ENCODE peak calls at places on chromosomes 13 and 19, in eight cellular contexts. One of them, this sample, is unnamed.

GRCh38 chr19:13198634-13199033 is 48.4 kb downstream of the IER2 start:
- DNase-seq in BE2C: no peak
- DNase-seq in PC-9: no peak
- DNase-seq in upper lobe of left lung: no peak
- DNase-seq in endothelial cell: no peak
- DNase-seq in fibroblast of lung: no peak
- DNase-seq in AG04450: no peak
- DNase-seq in osteocyte: no peak
- DNase-seq in this sample: no peak

GRCh38 chr19:7789447-7789846 is 26.4 kb downstream of the CLEC4M start:
- DNase-seq in AG04450: no peak
- DNase-seq in PC-9: no peak
- DNase-seq in endothelial cell: no peak
- DNase-seq in fibroblast of lung: no peak
- DNase-seq in osteocyte: no peak
- DNase-seq in upper lobe of left lung: no peak
- DNase-seq in BE2C: no peak
- DNase-seq in this sample: no peak

GRCh38 chr13:98997738-98998641 is 20.1 kb upstream of the DOCK9 start:
- DNase-seq in osteocyte: no peak
- DNase-seq in BE2C: no peak
- DNase-seq in fibroblast of lung: peak; percentile 71
- DNase-seq in AG04450: no peak
- DNase-seq in endothelial cell: no peak
- DNase-seq in upper lobe of left lung: no peak
- DNase-seq in PC-9: peak; percentile 81
- DNase-seq in this sample: no peak

GRCh38 chr13:77079902-77080413 is 53.0 kb upstream of the FBXL3 start:
- DNase-seq in AG04450: no peak
- DNase-seq in osteocyte: no peak
- DNase-seq in PC-9: no peak
- DNase-seq in BE2C: no peak
- DNase-seq in endothelial cell: no peak
- DNase-seq in upper lobe of left lung: no peak
- DNase-seq in fibroblast of lung: no peak
- DNase-seq in this sample: no peak

GRCh38 chr19:58317481-58318072 is 9.2 kb upstream of the ZSCAN22 start:
- DNase-seq in fibroblast of lung: peak; percentile 47
- DNase-seq in BE2C: no peak
- DNase-seq in osteocyte: no peak
- DNase-seq in endothelial cell: peak; percentile 31
- DNase-seq in upper lobe of left lung: no peak
- DNase-seq in PC-9: no peak
- DNase-seq in AG04450: no peak
- DNase-seq in this sample: no peak

GRCh38 chr13:108787709-108788394 is 158.4 kb downstream of the MYO16 start:
- DNase-seq in AG04450: no peak
- DNase-seq in upper lobe of left lung: no peak
- DNase-seq in PC-9: no peak
- DNase-seq in endothelial cell: no peak
- DNase-seq in osteocyte: no peak
- DNase-seq in fibroblast of lung: no peak
- DNase-seq in BE2C: peak; percentile 63
- DNase-seq in this sample: no peak

GRCh38 chr13:81639984-81640582 is 1299.2 kb upstream of the SPRY2 start:
- DNase-seq in fibroblast of lung: no peak
- DNase-seq in AG04450: no peak
- DNase-seq in BE2C: peak; percentile 29
- DNase-seq in PC-9: no peak
- DNase-seq in endothelial cell: peak; percentile 8
- DNase-seq in osteocyte: no peak
- DNase-seq in upper lobe of left lung: no peak
- DNase-seq in this sample: no peak

GRCh38 chr19:38144667-38145066 is 79.4 kb downstream of the DPF1 start:
- DNase-seq in endothelial cell: no peak
- DNase-seq in osteocyte: no peak
- DNase-seq in AG04450: no peak
- DNase-seq in upper lobe of left lung: no peak
- DNase-seq in fibroblast of lung: no peak
- DNase-seq in BE2C: no peak
- DNase-seq in PC-9: no peak
- DNase-seq in this sample: no peak

GRCh38 chr19:28074773-28075172 is 1138.2 kb downstream of the UQCRFS1 start:
- DNase-seq in PC-9: no peak
- DNase-seq in AG04450: no peak
- DNase-seq in fibroblast of lung: peak; percentile 14
- DNase-seq in upper lobe of left lung: no peak
- DNase-seq in endothelial cell: no peak
- DNase-seq in BE2C: no peak
- DNase-seq in osteocyte: no peak
- DNase-seq in this sample: no peak

GRCh38 chr19:48190288-48191284 is 20.1 kb downstream of the ZSWIM9 start:
- DNase-seq in PC-9: no peak
- DNase-seq in fibroblast of lung: peak; percentile 96
- DNase-seq in endothelial cell: peak; percentile 42
- DNase-seq in BE2C: peak; percentile 85
- DNase-seq in AG04450: peak; percentile 27
- DNase-seq in osteocyte: no peak
- DNase-seq in upper lobe of left lung: peak; percentile 90
- DNase-seq in this sample: peak; percentile 34

GRCh38 chr13:62643007-62643483 is 1227.4 kb upstream of the PCDH20 start:
- DNase-seq in AG04450: no peak
- DNase-seq in BE2C: no peak
- DNase-seq in fibroblast of lung: peak; percentile 41
- DNase-seq in osteocyte: no peak
- DNase-seq in upper lobe of left lung: no peak
- DNase-seq in PC-9: peak; percentile 64
- DNase-seq in endothelial cell: no peak
- DNase-seq in this sample: no peak

GRCh38 chr19:1251233-1251502 is 2.8 kb downstream of the MIDN start:
- DNase-seq in upper lobe of left lung: no peak
- DNase-seq in AG04450: no peak
- DNase-seq in endothelial cell: peak; percentile 63
- DNase-seq in BE2C: peak; percentile 79
- DNase-seq in PC-9: peak; percentile 46
- DNase-seq in fibroblast of lung: peak; percentile 72
- DNase-seq in osteocyte: no peak
- DNase-seq in this sample: no peak

GRCh38 chr19:807627-808175 is 10.4 kb downstream of the PTBP1 start:
- DNase-seq in AG04450: no peak
- DNase-seq in BE2C: no peak
- DNase-seq in fibroblast of lung: no peak
- DNase-seq in PC-9: no peak
- DNase-seq in osteocyte: no peak
- DNase-seq in upper lobe of left lung: no peak
- DNase-seq in endothelial cell: no peak
- DNase-seq in this sample: no peak

GRCh38 chr13:30908416-30908980 is 2.4 kb downstream of the MEDAG start:
- DNase-seq in PC-9: no peak
- DNase-seq in fibroblast of lung: peak; percentile 82
- DNase-seq in osteocyte: no peak
- DNase-seq in AG04450: no peak
- DNase-seq in endothelial cell: no peak
- DNase-seq in BE2C: peak; percentile 25
- DNase-seq in upper lobe of left lung: no peak
- DNase-seq in this sample: no peak

DNA sequence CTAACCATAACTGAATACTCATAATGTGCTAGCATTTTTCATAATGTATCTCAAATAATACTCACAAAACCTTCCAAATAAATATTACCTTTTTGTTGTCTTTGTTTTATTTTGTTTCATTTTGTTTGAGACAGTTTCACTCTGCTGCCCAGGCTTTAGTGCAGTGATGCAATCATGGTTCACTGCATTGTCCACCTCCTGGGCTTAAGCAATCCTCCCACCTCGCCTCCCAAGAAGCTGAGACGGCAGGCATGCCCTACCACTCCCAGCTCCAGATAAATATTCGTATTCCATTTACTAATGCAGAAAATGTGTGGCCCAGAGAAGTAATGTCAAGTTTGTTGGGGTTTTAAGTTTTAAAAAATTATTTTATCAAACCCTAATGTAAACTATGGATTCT is 739.1 kb downstream of the GPC5 start:
- DNase-seq in fibroblast of lung: peak; percentile 1
- DNase-seq in BE2C: no peak
- DNase-seq in PC-9: no peak
- DNase-seq in upper lobe of left lung: no peak
- DNase-seq in endothelial cell: no peak
- DNase-seq in osteocyte: no peak
- DNase-seq in AG04450: no peak
- DNase-seq in this sample: no peak
- TF ChIP-seq CTCF in fibroblast of lung: no peak
- TF ChIP-seq CTCF in BE2C: no peak
- TF ChIP-seq CTCF in PC-9: no peak
- TF ChIP-seq CTCF in upper lobe of left lung: no peak
- TF ChIP-seq CTCF in endothelial cell: no peak
- TF ChIP-seq CTCF in osteocyte: no peak
- TF ChIP-seq CTCF in AG04450: no peak
- TF ChIP-seq CTCF in this sample: no peak

GRCh38 chr19:55232986-55233385 is 4.4 kb upstream of the TMEM86B start:
- DNase-seq in AG04450: no peak
- DNase-seq in endothelial cell: no peak
- DNase-seq in fibroblast of lung: no peak
- DNase-seq in PC-9: no peak
- DNase-seq in upper lobe of left lung: no peak
- DNase-seq in BE2C: no peak
- DNase-seq in osteocyte: no peak
- DNase-seq in this sample: no peak
- TF ChIP-seq CTCF in AG04450: no peak
- TF ChIP-seq CTCF in endothelial cell: no peak
- TF ChIP-seq CTCF in fibroblast of lung: no peak
- TF ChIP-seq CTCF in PC-9: no peak
- TF ChIP-seq CTCF in upper lobe of left lung: no peak
- TF ChIP-seq CTCF in BE2C: no peak
- TF ChIP-seq CTCF in osteocyte: no peak
- TF ChIP-seq CTCF in this sample: no peak

GRCh38 chr13:25037057-25037813 is 58.7 kb upstream of the PABPC3 start:
- DNase-seq in endothelial cell: peak; percentile 63
- DNase-seq in osteocyte: no peak
- DNase-seq in AG04450: peak; percentile 23
- DNase-seq in BE2C: peak; percentile 51
- DNase-seq in upper lobe of left lung: peak; percentile 49
- DNase-seq in PC-9: peak; percentile 38
- DNase-seq in fibroblast of lung: peak; percentile 49
- DNase-seq in this sample: no peak
- TF ChIP-seq CTCF in endothelial cell: peak; percentile 79
- TF ChIP-seq CTCF in osteocyte: peak; percentile 86
- TF ChIP-seq CTCF in AG04450: peak; percentile 79
- TF ChIP-seq CTCF in BE2C: peak; percentile 84
- TF ChIP-seq CTCF in upper lobe of left lung: peak; percentile 69
- TF ChIP-seq CTCF in PC-9: peak; percentile 82
- TF ChIP-seq CTCF in fibroblast of lung: peak; percentile 67
- TF ChIP-seq CTCF in this sample: peak; percentile 52

GRCh38 chr13:33918199-33918932 is 100.4 kb downstream of the RFC3 start:
- DNase-seq in PC-9: peak; percentile 71
- DNase-seq in osteocyte: no peak
- DNase-seq in endothelial cell: no peak
- DNase-seq in upper lobe of left lung: peak; percentile 33
- DNase-seq in fibroblast of lung: peak; percentile 82
- DNase-seq in BE2C: no peak
- DNase-seq in AG04450: no peak
- DNase-seq in this sample: no peak
- TF ChIP-seq CTCF in PC-9: no peak
- TF ChIP-seq CTCF in osteocyte: no peak
- TF ChIP-seq CTCF in endothelial cell: no peak
- TF ChIP-seq CTCF in upper lobe of left lung: no peak
- TF ChIP-seq CTCF in fibroblast of lung: no peak
- TF ChIP-seq CTCF in BE2C: no peak
- TF ChIP-seq CTCF in AG04450: no peak
- TF ChIP-seq CTCF in this sample: no peak

This sample was measured in natural killer cell.